ENCODE peak calls at places on chromosome 13, in seven cellular contexts. W is occipital lobe; I is T-helper 1 cell; U is H54; P is natural killer cell; X is stimulated activated CD4-positive, alpha-beta T cell treated with anti-CD3 and anti-CD28 coated beads, Interleukin-2, amount 100 ng/mL, for 48 hours; Y is epithelial cell of esophagus. J is an unnamed sample.

GRCh38 chr13:90968510-90968909 is 379.0 kb upstream of the MIR17HG start:
- DNase-seq in U (no peak), W (no peak), I (no peak), Y (peak; percentile 50), P (no peak), X (no peak), J (no peak)

GRCh38 chr13:93535256-93535655 is 308.6 kb downstream of the GPC6 start:
- DNase-seq in I (no peak), Y (peak; percentile 67), U (peak; percentile 6), W (no peak), X (no peak), P (no peak), J (no peak)

GRCh38 chr13:40974460-40975407 is 44.4 kb downstream of the ELF1 start:
- DNase-seq in U (no peak), I (no peak), X (no peak), P (no peak), Y (peak; percentile 64), W (no peak), J (no peak)

GRCh38 chr13:37173214-37173613 is 67.8 kb upstream of the CSNK1A1L start:
- DNase-seq in X (no peak), P (no peak), U (no peak), I (no peak), W (no peak), Y (peak; percentile 26), J (no peak)

GRCh38 chr13:93810264-93810663 is 583.7 kb downstream of the GPC6 start:
- DNase-seq in W (no peak), P (no peak), X (no peak), U (no peak), I (no peak), Y (no peak), J (no peak)

GRCh38 chr13:112708560-112709240 is 18.9 kb downstream of the ATP11A start:
- DNase-seq in Y (no peak), U (no peak), I (no peak), X (no peak), P (no peak), W (no peak), J (no peak)

GRCh38 chr13:110303644-110304043 is 3.3 kb downstream of the COL4A1 start:
- DNase-seq in X (no peak), U (no peak), P (no peak), Y (no peak), I (no peak), W (no peak), J (no peak)

GRCh38 chr13:49454388-49455015 is 10.4 kb downstream of the SETDB2 start:
- DNase-seq in Y (no peak), I (no peak), U (no peak), P (no peak), W (no peak), X (no peak), J (no peak)

GRCh38 chr13:111114362-111115050 is 604 bp upstream of the ARHGEF7 start:
- DNase-seq in I (no peak), Y (peak; percentile 61), P (no peak), U (no peak), W (peak; percentile 34), X (no peak), J (no peak)

GRCh38 chr13:41610426-41610825 is 153.1 kb downstream of the RGCC start:
- DNase-seq in X (no peak), Y (peak; percentile 97), P (no peak), W (no peak), I (no peak), U (no peak), J (no peak)

GRCh38 chr13:64935441-64935840 is 2294.7 kb downstream of the PCDH9 start:
- DNase-seq in X (no peak), P (no peak), Y (no peak), I (no peak), W (no peak), U (no peak), J (no peak)

GRCh38 chr13:21326155-21327030 is 132.7 kb downstream of the ZDHHC20 start:
- DNase-seq in X (no peak), Y (peak; percentile 65), P (no peak), U (peak; percentile 23), I (no peak), W (peak; percentile 35), J (no peak)

GRCh38 chr13:26198116-26198515 is 24.0 kb downstream of the RNF6 start:
- DNase-seq in W (no peak), Y (no peak), X (no peak), P (no peak), U (no peak), I (no peak), J (no peak)

GRCh38 chr13:111178417-111178816 is 63.3 kb downstream of the ARHGEF7 start:
- DNase-seq in I (no peak), Y (no peak), W (no peak), P (no peak), X (no peak), U (no peak), J (no peak)

GRCh38 chr13:112450567-112451240 is 74.5 kb downstream of the SPACA7 start:
- DNase-seq in W (no peak), X (no peak), I (no peak), P (no peak), U (no peak), Y (no peak), J (no peak)

GRCh38 chr13:113653264-113654174 is 4.5 kb downstream of the ATP4B start:
- DNase-seq in Y (no peak), P (peak; percentile 14), W (no peak), U (no peak), I (no peak), X (no peak), J (no peak)

GRCh38 chr13:49240017-49240416 is 7.7 kb upstream of the CDADC1 start:
- DNase-seq in Y (peak; percentile 60), I (no peak), U (no peak), P (no peak), W (no peak), X (peak; percentile 35), J (no peak)

GRCh38 chr13:102234618-102235017 is 167.2 kb downstream of the FGF14 start:
- DNase-seq in W (no peak), U (no peak), I (no peak), Y (peak; percentile 92), X (no peak), P (no peak), J (no peak)

GRCh38 chr13:21901772-21902708 is 231.2 kb downstream of the FGF9 start:
- DNase-seq in Y (no peak), W (no peak), U (no peak), X (no peak), I (no peak), P (no peak), J (no peak)

GRCh38 chr13:76944457-76944856 is 3.9 kb upstream of the ACOD1 start:
- DNase-seq in Y (peak; percentile 80), W (no peak), U (no peak), X (no peak), I (no peak), P (no peak), J (no peak)

GRCh38 chr13:73107970-73108369 is 49.2 kb downstream of the KLF5 start:
- DNase-seq in P (no peak), U (no peak), W (no peak), Y (no peak), X (no peak), I (no peak), J (no peak)

J was measured in activated T-helper 2 cell treated with anti-CD3 and anti-CD28 coated beads, Interferon-gamma antibody, Interleukin-2, Interleukin-4, amounts not matched to agents 10 μg/mL and 5 μg/mL and 100 μg/mL, durations not matched to agents 14 hours and 24 hours and 36 hours.